ENCODE peak calls at places on chromosome 1, in nine cellular contexts. One of them, this sample, is unnamed.

GRCh38 chr1:239293350-239294111 is 92.8 kb upstream of the CHRM3 start:
- DNase-seq in cardiac fibroblast: no peak
- DNase-seq in AG08396: no peak
- DNase-seq in uterus: peak
- DNase-seq in astrocyte of the cerebellum: no peak
- DNase-seq in BJ: no peak
- DNase-seq in HEK293T: no peak
- DNase-seq in activated naive CD4-positive, alpha-beta T cell: no peak
- DNase-seq in NCI-H510A treated with DMSO at 0.1 percent for 48 hours: no peak
- DNase-seq in this sample: no peak

GRCh38 chr1:199857103-199857502 is 170.4 kb upstream of the NR5A2 start:
- DNase-seq in HEK293T: no peak
- DNase-seq in activated naive CD4-positive, alpha-beta T cell: no peak
- DNase-seq in AG08396: no peak
- DNase-seq in cardiac fibroblast: peak
- DNase-seq in NCI-H510A treated with DMSO at 0.1 percent for 48 hours: no peak
- DNase-seq in astrocyte of the cerebellum: no peak
- DNase-seq in uterus: no peak
- DNase-seq in BJ: no peak
- DNase-seq in this sample: no peak

GRCh38 chr1:25744140-25744581 is 55.8 kb upstream of the SELENON start:
- DNase-seq in cardiac fibroblast: peak
- DNase-seq in activated naive CD4-positive, alpha-beta T cell: no peak
- DNase-seq in AG08396: peak
- DNase-seq in HEK293T: peak
- DNase-seq in BJ: peak
- DNase-seq in astrocyte of the cerebellum: no peak
- DNase-seq in NCI-H510A treated with DMSO at 0.1 percent for 48 hours: no peak
- DNase-seq in uterus: peak
- DNase-seq in this sample: peak

GRCh38 chr1:233790662-233791371 is 113.7 kb upstream of the SLC35F3 start:
- DNase-seq in activated naive CD4-positive, alpha-beta T cell: no peak
- DNase-seq in HEK293T: peak
- DNase-seq in AG08396: peak
- DNase-seq in NCI-H510A treated with DMSO at 0.1 percent for 48 hours: peak
- DNase-seq in BJ: peak
- DNase-seq in cardiac fibroblast: peak
- DNase-seq in astrocyte of the cerebellum: peak
- DNase-seq in uterus: peak
- DNase-seq in this sample: peak

GRCh38 chr1:226002667-226003501 is 3.7 kb upstream of the SDE2 start:
- DNase-seq in activated naive CD4-positive, alpha-beta T cell: no peak
- DNase-seq in HEK293T: peak
- DNase-seq in uterus: peak
- DNase-seq in astrocyte of the cerebellum: no peak
- DNase-seq in BJ: no peak
- DNase-seq in cardiac fibroblast: peak
- DNase-seq in NCI-H510A treated with DMSO at 0.1 percent for 48 hours: peak
- DNase-seq in AG08396: peak
- DNase-seq in this sample: peak

GRCh38 chr1:162276493-162276892 is 100.2 kb downstream of the SPATA46 start:
- DNase-seq in HEK293T: peak
- DNase-seq in BJ: no peak
- DNase-seq in cardiac fibroblast: peak
- DNase-seq in activated naive CD4-positive, alpha-beta T cell: no peak
- DNase-seq in astrocyte of the cerebellum: peak
- DNase-seq in NCI-H510A treated with DMSO at 0.1 percent for 48 hours: peak
- DNase-seq in uterus: no peak
- DNase-seq in AG08396: peak
- DNase-seq in this sample: peak

GRCh38 chr1:245825128-245825901 is 670.5 kb downstream of the KIF26B start:
- DNase-seq in cardiac fibroblast: peak
- DNase-seq in HEK293T: no peak
- DNase-seq in activated naive CD4-positive, alpha-beta T cell: no peak
- DNase-seq in astrocyte of the cerebellum: no peak
- DNase-seq in AG08396: peak
- DNase-seq in BJ: no peak
- DNase-seq in NCI-H510A treated with DMSO at 0.1 percent for 48 hours: no peak
- DNase-seq in uterus: no peak
- DNase-seq in this sample: no peak

GRCh38 chr1:222736470-222736869 is 532 bp upstream of the FAM177B start:
- DNase-seq in activated naive CD4-positive, alpha-beta T cell: no peak
- DNase-seq in AG08396: no peak
- DNase-seq in cardiac fibroblast: no peak
- DNase-seq in uterus: no peak
- DNase-seq in HEK293T: no peak
- DNase-seq in BJ: no peak
- DNase-seq in astrocyte of the cerebellum: no peak
- DNase-seq in NCI-H510A treated with DMSO at 0.1 percent for 48 hours: no peak
- DNase-seq in this sample: no peak

GRCh38 chr1:33152685-33153432 is 29.0 kb downstream of the TRIM62 start:
- DNase-seq in activated naive CD4-positive, alpha-beta T cell: no peak
- DNase-seq in NCI-H510A treated with DMSO at 0.1 percent for 48 hours: no peak
- DNase-seq in BJ: no peak
- DNase-seq in HEK293T: no peak
- DNase-seq in AG08396: no peak
- DNase-seq in astrocyte of the cerebellum: no peak
- DNase-seq in cardiac fibroblast: peak
- DNase-seq in uterus: peak
- DNase-seq in this sample: no peak

GRCh38 chr1:50976890-50977574 is 7.0 kb downstream of the CDKN2C start:
- DNase-seq in AG08396: peak
- DNase-seq in HEK293T: peak
- DNase-seq in uterus: no peak
- DNase-seq in BJ: no peak
- DNase-seq in cardiac fibroblast: peak
- DNase-seq in activated naive CD4-positive, alpha-beta T cell: no peak
- DNase-seq in astrocyte of the cerebellum: no peak
- DNase-seq in NCI-H510A treated with DMSO at 0.1 percent for 48 hours: no peak
- DNase-seq in this sample: no peak